ENCODE peak calls at places on chromosomes 4 and X, in ten cellular contexts. One of them, this sample, is unnamed.
A peak's percentile ranks its signal among the peaks of the same experiment; 100 is the strongest.

GRCh38 chrX:11381464-11381863 is 88.3 kb downstream of the AMELX start:
- DNase-seq in GM23338: peak; percentile 62
- DNase-seq in OCI-LY7: peak; percentile 54
- DNase-seq in Karpas-422: peak; percentile 82
- DNase-seq in GM23248: peak; percentile 60
- DNase-seq in hepatocyte: peak; percentile 65
- DNase-seq in HCT116: peak; percentile 24
- DNase-seq in MM.1S: peak; percentile 40
- DNase-seq in SK-N-SH: peak; percentile 20
- DNase-seq in PC-3: peak; percentile 77
- DNase-seq in this sample: peak; percentile 1

GRCh38 chrX:254630-255215 is 26.5 kb upstream of the PLCXD1 start:
- DNase-seq in GM23338: no peak
- DNase-seq in OCI-LY7: no peak
- DNase-seq in Karpas-422: no peak
- DNase-seq in GM23248: no peak
- DNase-seq in hepatocyte: peak; percentile 0
- DNase-seq in HCT116: no peak
- DNase-seq in MM.1S: no peak
- DNase-seq in SK-N-SH: no peak
- DNase-seq in PC-3: no peak
- DNase-seq in this sample: no peak

GRCh38 chr4:28443786-28444412 is 1583.3 kb downstream of the STIM2 start:
- DNase-seq in GM23338: peak; percentile 45
- DNase-seq in OCI-LY7: no peak
- DNase-seq in Karpas-422: no peak
- DNase-seq in GM23248: peak; percentile 36
- DNase-seq in hepatocyte: peak; percentile 23
- DNase-seq in HCT116: no peak
- DNase-seq in MM.1S: no peak
- DNase-seq in SK-N-SH: no peak
- DNase-seq in PC-3: peak; percentile 55
- DNase-seq in this sample: no peak

GRCh38 chr4:122810669-122811068 is 16.0 kb upstream of the FGF2 start:
- DNase-seq in GM23338: no peak
- DNase-seq in OCI-LY7: no peak
- DNase-seq in Karpas-422: no peak
- DNase-seq in GM23248: peak; percentile 50
- DNase-seq in hepatocyte: no peak
- DNase-seq in HCT116: no peak
- DNase-seq in MM.1S: no peak
- DNase-seq in SK-N-SH: no peak
- DNase-seq in PC-3: no peak
- DNase-seq in this sample: no peak

GRCh38 chr4:78551420-78552351 is at the start of gene ANXA3:
- DNase-seq in GM23338: peak; percentile 89
- DNase-seq in OCI-LY7: no peak
- DNase-seq in Karpas-422: no peak
- DNase-seq in GM23248: peak; percentile 44
- DNase-seq in hepatocyte: peak; percentile 85
- DNase-seq in HCT116: no peak
- DNase-seq in MM.1S: no peak
- DNase-seq in SK-N-SH: peak; percentile 72
- DNase-seq in PC-3: peak; percentile 74
- DNase-seq in this sample: peak; percentile 51

GRCh38 chr4:54525602-54526001 is 132.2 kb upstream of the KIT start:
- DNase-seq in GM23338: no peak
- DNase-seq in OCI-LY7: no peak
- DNase-seq in Karpas-422: no peak
- DNase-seq in GM23248: peak; percentile 88
- DNase-seq in hepatocyte: no peak
- DNase-seq in HCT116: no peak
- DNase-seq in MM.1S: no peak
- DNase-seq in SK-N-SH: no peak
- DNase-seq in PC-3: peak; percentile 91
- DNase-seq in this sample: peak; percentile 40

GRCh38 chr4:79088991-79089705 is 149.9 kb upstream of the PAQR3 start:
- DNase-seq in GM23338: no peak
- DNase-seq in OCI-LY7: no peak
- DNase-seq in Karpas-422: no peak
- DNase-seq in GM23248: no peak
- DNase-seq in hepatocyte: no peak
- DNase-seq in HCT116: no peak
- DNase-seq in MM.1S: no peak
- DNase-seq in SK-N-SH: no peak
- DNase-seq in PC-3: no peak
- DNase-seq in this sample: no peak

GRCh38 chr4:7766661-7767345 is 172.9 kb downstream of the AFAP1 start:
- DNase-seq in GM23338: no peak
- DNase-seq in OCI-LY7: no peak
- DNase-seq in Karpas-422: no peak
- DNase-seq in GM23248: no peak
- DNase-seq in hepatocyte: no peak
- DNase-seq in HCT116: no peak
- DNase-seq in MM.1S: no peak
- DNase-seq in SK-N-SH: no peak
- DNase-seq in PC-3: no peak
- DNase-seq in this sample: no peak

GRCh38 chrX:144790148-144790547 is 457.2 kb upstream of the SPANXN1 start:
- DNase-seq in GM23338: no peak
- DNase-seq in OCI-LY7: no peak
- DNase-seq in Karpas-422: no peak
- DNase-seq in GM23248: no peak
- DNase-seq in hepatocyte: no peak
- DNase-seq in HCT116: no peak
- DNase-seq in MM.1S: no peak
- DNase-seq in SK-N-SH: no peak
- DNase-seq in PC-3: no peak
- DNase-seq in this sample: no peak

GRCh38 chr4:162274354-162274753 is 110.6 kb upstream of the FSTL5 start:
- DNase-seq in GM23338: no peak
- DNase-seq in OCI-LY7: no peak
- DNase-seq in Karpas-422: peak; percentile 44
- DNase-seq in GM23248: no peak
- DNase-seq in hepatocyte: no peak
- DNase-seq in HCT116: no peak
- DNase-seq in MM.1S: peak; percentile 43
- DNase-seq in SK-N-SH: no peak
- DNase-seq in PC-3: peak; percentile 11
- DNase-seq in this sample: no peak

GRCh38 chr4:14767142-14767541 is 235.1 kb upstream of the CPEB2 start:
- DNase-seq in GM23338: no peak
- DNase-seq in OCI-LY7: peak; percentile 20
- DNase-seq in Karpas-422: no peak
- DNase-seq in GM23248: no peak
- DNase-seq in hepatocyte: no peak
- DNase-seq in HCT116: no peak
- DNase-seq in MM.1S: peak; percentile 7
- DNase-seq in SK-N-SH: no peak
- DNase-seq in PC-3: no peak
- DNase-seq in this sample: no peak
- H3K9me2 ChIP-seq in GM23338: peaks cover 17% of the 10 kb centered on the region
- H3K9me2 ChIP-seq in OCI-LY7: no peaks in the 10 kb centered on the region
- H3K9me2 ChIP-seq in Karpas-422: no peaks in the 10 kb centered on the region
- H3K9me2 ChIP-seq in GM23248: no peaks in the 10 kb centered on the region
- H3K9me2 ChIP-seq in hepatocyte: no peaks in the 10 kb centered on the region
- H3K9me2 ChIP-seq in HCT116: no peaks in the 10 kb centered on the region
- H3K9me2 ChIP-seq in MM.1S: no peaks in the 10 kb centered on the region
- H3K9me2 ChIP-seq in SK-N-SH: no peaks in the 10 kb centered on the region
- H3K9me2 ChIP-seq in PC-3: no peaks in the 10 kb centered on the region
- H3K9me2 ChIP-seq in this sample: peaks cover 4% of the 10 kb centered on the region

DNA sequence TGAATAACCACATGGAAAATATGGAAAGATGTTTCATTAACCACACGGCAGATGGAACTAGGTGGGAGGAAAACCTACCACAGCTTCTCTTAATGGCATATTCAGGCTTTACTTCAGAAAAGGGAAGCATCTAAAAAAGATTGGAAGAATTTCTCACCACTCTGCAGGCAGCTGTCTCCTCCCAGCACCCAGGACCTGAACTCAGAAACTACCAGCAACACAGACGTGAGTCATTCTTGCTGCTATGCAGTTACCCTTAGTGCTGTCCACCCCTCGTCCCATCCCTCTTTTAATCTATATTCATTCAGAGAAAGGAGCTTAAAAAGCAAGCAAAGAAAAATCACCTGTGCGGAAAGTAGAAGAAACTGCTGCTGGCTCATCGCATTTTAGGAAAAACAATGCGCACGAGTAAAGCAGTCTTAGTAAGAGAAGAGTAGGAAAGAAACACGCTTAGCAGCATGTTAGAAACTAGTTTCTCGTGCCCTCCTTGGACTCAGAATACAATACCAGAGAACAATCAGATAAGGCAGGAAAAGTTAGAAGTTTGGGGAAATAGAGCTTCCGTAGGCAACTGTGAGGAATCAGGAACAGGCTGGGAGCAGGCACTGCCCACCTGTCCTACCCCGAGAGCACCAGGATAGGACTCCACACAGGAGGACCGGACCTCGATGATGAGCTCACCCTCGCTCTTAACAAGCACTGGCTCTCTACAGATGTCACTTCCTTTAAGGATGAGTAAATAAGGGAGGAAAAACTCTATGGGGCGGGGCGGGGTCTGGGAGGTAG is 48.1 kb upstream of the ENPP6 start:
- DNase-seq in GM23338: no peak
- DNase-seq in OCI-LY7: no peak
- DNase-seq in Karpas-422: peak; percentile 61
- DNase-seq in GM23248: peak; percentile 56
- DNase-seq in hepatocyte: no peak
- DNase-seq in HCT116: peak; percentile 7
- DNase-seq in MM.1S: peak; percentile 86
- DNase-seq in SK-N-SH: no peak
- DNase-seq in PC-3: peak; percentile 49
- DNase-seq in this sample: peak; percentile 72
- H2AFZ ChIP-seq in GM23338: peak overlapping the region; percentile 80
- H2AFZ ChIP-seq in OCI-LY7: peak overlapping the region; percentile 83
- H2AFZ ChIP-seq in Karpas-422: peak overlapping the region; percentile 56
- H2AFZ ChIP-seq in GM23248: peak overlapping the region; percentile 12
- H2AFZ ChIP-seq in hepatocyte: no peak overlapping the region
- H2AFZ ChIP-seq in HCT116: no peak overlapping the region
- H2AFZ ChIP-seq in MM.1S: no peak overlapping the region
- H2AFZ ChIP-seq in SK-N-SH: peak overlapping the region; percentile 64
- H2AFZ ChIP-seq in PC-3: peak overlapping the region; percentile 67
- H2AFZ ChIP-seq in this sample: peak overlapping the region; percentile 86

DNA sequence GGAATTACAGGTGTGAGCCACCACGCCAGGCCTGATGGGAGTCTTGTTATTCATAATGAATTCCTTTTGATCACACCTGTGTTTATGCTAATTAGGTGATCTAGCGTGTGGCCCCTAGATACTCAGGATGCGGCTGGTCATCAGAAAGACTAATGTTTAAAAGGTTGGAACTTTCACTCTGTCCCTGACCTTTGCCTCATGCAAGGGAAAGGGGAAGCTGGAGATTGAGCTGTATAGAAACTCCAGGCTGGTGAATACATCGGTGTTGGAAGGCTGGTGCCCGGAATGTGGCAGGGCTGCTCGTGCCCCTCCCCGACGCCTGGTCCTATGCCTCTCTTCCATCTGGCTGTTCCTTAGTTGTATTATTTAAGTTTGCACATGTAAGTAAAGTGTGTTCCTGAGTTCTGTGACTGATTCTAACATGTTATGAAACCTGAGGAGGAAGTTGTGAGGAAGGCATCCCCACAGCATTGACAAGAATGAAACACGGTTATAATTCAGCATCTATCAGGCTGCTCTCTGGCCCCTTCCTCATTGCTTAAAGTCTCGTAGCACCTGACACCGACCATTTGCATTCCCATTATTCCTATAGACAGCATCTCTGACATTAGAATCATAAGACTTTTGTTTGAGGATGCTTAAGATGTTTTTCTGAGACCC is 28.9 kb downstream of the CASP3 start:
- DNase-seq in GM23338: no peak
- DNase-seq in OCI-LY7: no peak
- DNase-seq in Karpas-422: no peak
- DNase-seq in GM23248: no peak
- DNase-seq in hepatocyte: no peak
- DNase-seq in HCT116: no peak
- DNase-seq in MM.1S: no peak
- DNase-seq in SK-N-SH: no peak
- DNase-seq in PC-3: no peak
- DNase-seq in this sample: no peak
- H3K9me2 ChIP-seq in GM23338: peaks cover 7% of the 10 kb centered on the region
- H3K9me2 ChIP-seq in OCI-LY7: no peaks in the 10 kb centered on the region
- H3K9me2 ChIP-seq in Karpas-422: no peaks in the 10 kb centered on the region
- H3K9me2 ChIP-seq in GM23248: no peaks in the 10 kb centered on the region
- H3K9me2 ChIP-seq in hepatocyte: no peaks in the 10 kb centered on the region
- H3K9me2 ChIP-seq in HCT116: no peaks in the 10 kb centered on the region
- H3K9me2 ChIP-seq in MM.1S: no peaks in the 10 kb centered on the region
- H3K9me2 ChIP-seq in SK-N-SH: no peaks in the 10 kb centered on the region
- H3K9me2 ChIP-seq in PC-3: no peaks in the 10 kb centered on the region
- H3K9me2 ChIP-seq in this sample: no peaks in the 10 kb centered on the region

DNA sequence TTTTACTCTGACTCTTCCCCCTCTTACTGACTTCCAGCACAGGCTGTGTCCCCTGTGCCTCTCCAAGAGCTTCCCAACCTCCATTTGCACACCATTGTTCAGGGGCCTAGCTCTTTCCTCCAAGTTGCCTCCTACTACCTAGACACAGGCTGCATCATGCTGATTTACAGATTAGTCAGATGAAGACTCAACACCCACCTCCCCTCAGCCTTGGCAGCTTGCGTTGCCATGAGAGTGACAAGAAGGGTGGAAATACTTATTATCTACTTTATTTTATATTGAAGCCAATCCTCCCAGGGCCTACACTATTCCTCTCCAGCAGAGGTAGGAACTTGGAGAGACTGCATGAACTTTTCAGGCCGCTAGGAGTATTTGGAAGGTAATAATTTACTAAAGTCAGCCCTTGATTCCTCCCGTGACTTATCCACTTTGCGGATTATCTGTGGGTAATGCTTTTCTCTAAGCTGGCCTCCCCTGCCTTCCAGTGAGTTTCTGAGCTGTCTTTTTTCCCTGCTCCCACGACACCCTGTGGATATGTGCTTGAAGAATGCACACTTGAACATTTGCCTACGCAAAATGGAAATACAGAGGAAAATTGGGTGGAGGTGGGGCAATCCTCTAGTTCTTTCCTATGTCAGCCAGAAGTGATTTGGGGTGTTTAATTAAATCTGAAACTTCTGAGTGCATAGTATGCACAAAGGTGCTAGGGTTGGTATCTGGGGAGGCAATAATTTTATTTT is 74.1 kb upstream of the TMEM164 start:
- DNase-seq in GM23338: no peak
- DNase-seq in OCI-LY7: no peak
- DNase-seq in Karpas-422: no peak
- DNase-seq in GM23248: no peak
- DNase-seq in hepatocyte: no peak
- DNase-seq in HCT116: no peak
- DNase-seq in MM.1S: no peak
- DNase-seq in SK-N-SH: no peak
- DNase-seq in PC-3: no peak
- DNase-seq in this sample: no peak
- H2AFZ ChIP-seq in GM23338: no peak overlapping the region
- H2AFZ ChIP-seq in OCI-LY7: no peak overlapping the region
- H2AFZ ChIP-seq in Karpas-422: no peak overlapping the region
- H2AFZ ChIP-seq in GM23248: no peak overlapping the region
- H2AFZ ChIP-seq in hepatocyte: no peak overlapping the region
- H2AFZ ChIP-seq in HCT116: no peak overlapping the region
- H2AFZ ChIP-seq in MM.1S: peak overlapping the region; percentile 41
- H2AFZ ChIP-seq in SK-N-SH: no peak overlapping the region
- H2AFZ ChIP-seq in PC-3: no peak overlapping the region
- H2AFZ ChIP-seq in this sample: no peak overlapping the region

This sample was measured in PC-9.